ENCODE peak calls at places on chromosomes 6 and 20, in eight cellular contexts. K is bronchial epithelial cell; D is naive thymus-derived CD4-positive, alpha-beta T cell; I is colonic mucosa; G is sigmoid colon; X is heart right ventricle; M is aorta; A is fibroblast of lung. F is an unnamed sample.

GRCh38 chr6:46894429-46894828 is 27.3 kb downstream of the ADGRF5 start:
- DNase-seq in K (no peak), D (no peak), I (peak; percentile 28), G (no peak), X (no peak), M (no peak), A (no peak), F (no peak)

GRCh38 chr6:21914121-21914973 is 320.8 kb downstream of the SOX4 start:
- DNase-seq in K (peak; percentile 76), D (peak; percentile 53), I (peak; percentile 57), G (no peak), X (peak; percentile 69), M (peak; percentile 92), A (peak; percentile 18), F (no peak)

GRCh38 chr6:96742702-96743101 is 94.6 kb downstream of the GPR63 start:
- DNase-seq in K (no peak), D (no peak), I (no peak), G (no peak), X (no peak), M (no peak), A (no peak), F (no peak)

GRCh38 chr20:3164043-3164762 is 4.5 kb upstream of the FASTKD5 start:
- DNase-seq in K (no peak), D (no peak), I (no peak), G (no peak), X (no peak), M (peak; percentile 61), A (no peak), F (no peak)

GRCh38 chr6:33306356-33306755 is 7.5 kb downstream of the TAPBP start:
- DNase-seq in K (no peak), D (no peak), I (no peak), G (no peak), X (no peak), M (no peak), A (no peak), F (no peak)

GRCh38 chr6:117317261-117317660 is 51.9 kb downstream of the VGLL2 start:
- DNase-seq in K (peak; percentile 43), D (no peak), I (no peak), G (no peak), X (no peak), M (no peak), A (peak; percentile 14), F (no peak)

GRCh38 chr20:11204926-11205768 is 531.3 kb upstream of the JAG1 start:
- DNase-seq in K (peak; percentile 76), D (peak; percentile 2), I (peak; percentile 78), G (peak; percentile 66), X (peak; percentile 19), M (no peak), A (peak; percentile 82), F (peak; percentile 75)

GRCh38 chr6:156256161-156256560 is 521.0 kb upstream of the ARID1B start:
- DNase-seq in K (no peak), D (no peak), I (no peak), G (no peak), X (no peak), M (no peak), A (no peak), F (no peak)

GRCh38 chr6:75748743-75749538 is at the start of gene MYO6:
- DNase-seq in K (peak; percentile 37), D (peak; percentile 36), I (peak; percentile 83), G (peak; percentile 80), X (peak; percentile 82), M (peak; percentile 91), A (peak; percentile 56), F (peak; percentile 89)

GRCh38 chr20:48049171-48049570 is 263.9 kb upstream of the SULF2 start:
- DNase-seq in K (no peak), D (no peak), I (no peak), G (no peak), X (no peak), M (no peak), A (no peak), F (no peak)

GRCh38 chr6:38045701-38046305 is 226.3 kb downstream of the ZFAND3 start:
- DNase-seq in K (no peak), D (no peak), I (no peak), G (no peak), X (no peak), M (no peak), A (no peak), F (no peak)

GRCh38 chr20:61502433-61502832 is 250.4 kb downstream of the CDH4 start:
- DNase-seq in K (no peak), D (no peak), I (no peak), G (no peak), X (no peak), M (no peak), A (no peak), F (no peak)

GRCh38 chr20:33317424-33318095 is 34.5 kb downstream of the BPIFB1 start:
- DNase-seq in K (no peak), D (no peak), I (no peak), G (no peak), X (no peak), M (no peak), A (no peak), F (no peak)

GRCh38 chr6:82843291-82843885 is 222.3 kb downstream of the UBE3D start:
- DNase-seq in K (no peak), D (no peak), I (no peak), G (no peak), X (no peak), M (no peak), A (no peak), F (no peak)

GRCh38 chr6:165986647-165987482 is 180.8 kb downstream of the TBXT start:
- DNase-seq in K (no peak), D (no peak), I (no peak), G (peak; percentile 81), X (no peak), M (peak; percentile 57), A (peak; percentile 36), F (no peak)

GRCh38 chr6:14037402-14038277 is 79.9 kb upstream of the CD83 start:
- DNase-seq in K (no peak), D (no peak), I (no peak), G (no peak), X (no peak), M (no peak), A (peak; percentile 85), F (no peak)

GRCh38 chr6:167678102-167679101 is 148.3 kb upstream of the AFDN start:
- DNase-seq in K (no peak), D (no peak), I (peak; percentile 67), G (peak; percentile 66), X (peak; percentile 71), M (peak; percentile 84), A (no peak), F (peak; percentile 77)

GRCh38 chr6:157428418-157429202 is 47.6 kb downstream of the ZDHHC14 start:
- DNase-seq in K (peak; percentile 88), D (no peak), I (no peak), G (no peak), X (no peak), M (no peak), A (no peak), F (peak; percentile 36)

GRCh38 chr6:18121580-18122127 is 823 bp downstream of the NHLRC1 start:
- DNase-seq in K (no peak), D (no peak), I (no peak), G (peak; percentile 63), X (no peak), M (no peak), A (no peak), F (no peak)
- H3K4me3 ChIP-seq in K (no peak overlapping the region), D (peak overlapping the region; percentile 63), I (no peak overlapping the region), G (peak overlapping the region; percentile 61), X (peak overlapping the region; percentile 67), M (no peak overlapping the region), A (peak overlapping the region; percentile 60), F (no peak overlapping the region)

DNA sequence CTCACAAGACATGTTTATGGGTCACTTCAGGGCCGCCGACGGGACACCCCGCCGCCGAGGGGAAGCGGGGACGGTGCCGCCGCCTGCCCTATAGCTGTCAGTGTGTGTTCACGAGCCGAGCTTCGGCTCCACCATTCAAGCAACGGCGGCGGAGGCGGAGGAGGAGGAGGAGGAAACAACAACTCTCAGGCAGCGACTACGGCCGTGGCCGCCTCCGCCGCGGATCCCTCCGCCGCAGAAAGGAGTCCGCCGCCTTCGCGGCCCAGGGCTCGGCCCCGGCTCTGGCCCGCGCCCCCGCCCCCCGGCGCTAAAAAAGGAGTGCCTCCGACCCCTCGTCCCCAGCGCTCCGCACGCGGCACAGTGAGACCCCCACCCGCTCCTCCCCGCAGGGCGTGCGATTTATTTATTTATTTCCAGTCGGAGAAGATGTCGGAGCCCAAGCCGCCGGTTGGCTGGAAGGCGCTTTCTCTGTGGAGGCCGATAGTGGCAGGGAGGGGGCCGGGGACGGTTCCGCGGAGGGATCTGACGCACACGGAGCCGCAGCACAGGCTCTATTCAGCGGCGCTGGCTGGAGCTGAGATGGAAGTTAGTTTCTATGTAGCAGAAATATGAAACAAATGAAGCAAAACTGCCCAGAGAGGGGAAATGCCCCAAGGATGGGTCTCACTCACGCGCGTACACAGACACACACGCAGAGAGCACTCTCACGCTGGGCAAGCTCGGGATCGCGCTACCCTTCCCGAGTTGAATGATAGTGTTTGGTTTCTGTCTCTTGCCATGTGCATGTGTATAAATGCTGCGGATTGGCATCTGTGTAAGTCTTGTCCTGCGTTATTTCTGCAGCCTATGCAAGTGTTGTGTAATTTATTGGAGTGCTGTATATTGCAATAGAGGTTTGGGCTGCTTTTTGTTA is at the start of gene PHIP:
- DNase-seq in K (peak; percentile 81), D (peak; percentile 97), I (peak; percentile 92), G (peak; percentile 98), X (peak; percentile 93), M (peak; percentile 98), A (peak; percentile 98), F (peak; percentile 94)
- H3K4me3 ChIP-seq in K (peak within 1 kb of the TSS; percentile 86), D (peak within 1 kb of the TSS; percentile 83), I (peak within 1 kb of the TSS; percentile 75), G (peak within 1 kb of the TSS; percentile 89), X (peak within 1 kb of the TSS; percentile 82), M (peak within 1 kb of the TSS; percentile 100), A (peak within 1 kb of the TSS; percentile 78), F (peak within 1 kb of the TSS; percentile 79)

GRCh38 chr6:106745396-106745795 is 116.0 kb downstream of the QRSL1 start:
- DNase-seq in K (no peak), D (no peak), I (no peak), G (no peak), X (no peak), M (no peak), A (no peak), F (no peak)
- H3K4me3 ChIP-seq in K (no peak overlapping the region), D (no peak overlapping the region), I (no peak overlapping the region), G (no peak overlapping the region), X (no peak overlapping the region), M (no peak overlapping the region), A (no peak overlapping the region), F (no peak overlapping the region)

GRCh38 chr6:45677381-45677992 is 299.8 kb upstream of the SUPT3H start:
- DNase-seq in K (peak; percentile 54), D (peak; percentile 62), I (peak; percentile 47), G (no peak), X (peak; percentile 21), M (no peak), A (peak; percentile 49), F (no peak)
- H3K4me3 ChIP-seq in K (no peak overlapping the region), D (peak overlapping the region; percentile 3), I (no peak overlapping the region), G (no peak overlapping the region), X (peak overlapping the region; percentile 4), M (no peak overlapping the region), A (no peak overlapping the region), F (no peak overlapping the region)

GRCh38 chr20:24994470-24995368 is 2.2 kb upstream of the APMAP start:
- DNase-seq in K (peak; percentile 54), D (peak; percentile 86), I (peak; percentile 88), G (peak; percentile 95), X (peak; percentile 75), M (peak; percentile 88), A (peak; percentile 78), F (peak; percentile 89)
- H3K4me3 ChIP-seq in K (no peak overlapping the region), D (no peak overlapping the region), I (no peak overlapping the region), G (peak overlapping the region; percentile 21), X (no peak overlapping the region), M (no peak overlapping the region), A (peak overlapping the region; percentile 44), F (no peak overlapping the region)